ENCODE peak calls at places on chromosome 3, in seven cellular contexts. One of them, this sample, is unnamed.

GRCh38 chr3:98550833-98551232 is 19.1 kb downstream of the GPR15 start:
- DNase-seq in neuronal stem cell: no peak
- DNase-seq in mesendoderm: no peak
- DNase-seq in mesenchymal stem cell: no peak
- DNase-seq in trophoblast cell: no peak
- DNase-seq in H9: no peak
- DNase-seq in H1: no peak
- DNase-seq in this sample: no peak

GRCh38 chr3:47581422-47581821 is 2.8 kb upstream of the CSPG5 start:
- DNase-seq in neuronal stem cell: no peak
- DNase-seq in mesendoderm: no peak
- DNase-seq in mesenchymal stem cell: no peak
- DNase-seq in trophoblast cell: no peak
- DNase-seq in H9: no peak
- DNase-seq in H1: no peak
- DNase-seq in this sample: no peak

GRCh38 chr3:133644768-133645167 is 17.0 kb downstream of the TOPBP1 start:
- DNase-seq in neuronal stem cell: no peak
- DNase-seq in mesendoderm: no peak
- DNase-seq in mesenchymal stem cell: peak
- DNase-seq in trophoblast cell: peak
- DNase-seq in H9: no peak
- DNase-seq in H1: no peak
- DNase-seq in this sample: peak

GRCh38 chr3:45861043-45861846 is 19.3 kb upstream of the LZTFL1 start:
- DNase-seq in neuronal stem cell: no peak
- DNase-seq in mesendoderm: no peak
- DNase-seq in mesenchymal stem cell: no peak
- DNase-seq in trophoblast cell: no peak
- DNase-seq in H9: no peak
- DNase-seq in H1: no peak
- DNase-seq in this sample: no peak

GRCh38 chr3:194604837-194605236 is 28.4 kb downstream of the TMEM44 start:
- DNase-seq in neuronal stem cell: no peak
- DNase-seq in mesendoderm: no peak
- DNase-seq in mesenchymal stem cell: no peak
- DNase-seq in trophoblast cell: no peak
- DNase-seq in H9: no peak
- DNase-seq in H1: no peak
- DNase-seq in this sample: no peak

GRCh38 chr3:157650699-157651098 is 147.5 kb upstream of the VEPH1 start:
- DNase-seq in neuronal stem cell: no peak
- DNase-seq in mesendoderm: no peak
- DNase-seq in mesenchymal stem cell: no peak
- DNase-seq in trophoblast cell: no peak
- DNase-seq in H9: no peak
- DNase-seq in H1: no peak
- DNase-seq in this sample: no peak

GRCh38 chr3:198088421-198088955 is 128.5 kb downstream of the LMLN start:
- DNase-seq in neuronal stem cell: no peak
- DNase-seq in mesendoderm: no peak
- DNase-seq in mesenchymal stem cell: no peak
- DNase-seq in trophoblast cell: no peak
- DNase-seq in H9: no peak
- DNase-seq in H1: no peak
- DNase-seq in this sample: no peak

GRCh38 chr3:38577089-38578080 is 72.1 kb downstream of the SCN5A start:
- DNase-seq in neuronal stem cell: no peak
- DNase-seq in mesendoderm: no peak
- DNase-seq in mesenchymal stem cell: no peak
- DNase-seq in trophoblast cell: no peak
- DNase-seq in H9: peak
- DNase-seq in H1: peak
- DNase-seq in this sample: no peak

GRCh38 chr3:121998030-121998580 is 23.9 kb downstream of the ILDR1 start:
- DNase-seq in neuronal stem cell: no peak
- DNase-seq in mesendoderm: no peak
- DNase-seq in mesenchymal stem cell: peak
- DNase-seq in trophoblast cell: peak
- DNase-seq in H9: no peak
- DNase-seq in H1: no peak
- DNase-seq in this sample: peak

GRCh38 chr3:13235079-13235478 is 161.8 kb upstream of the IQSEC1 start:
- DNase-seq in neuronal stem cell: no peak
- DNase-seq in mesendoderm: no peak
- DNase-seq in mesenchymal stem cell: no peak
- DNase-seq in trophoblast cell: no peak
- DNase-seq in H9: no peak
- DNase-seq in H1: no peak
- DNase-seq in this sample: no peak

GRCh38 chr3:13234155-13234505 is 160.9 kb upstream of the IQSEC1 start:
- DNase-seq in neuronal stem cell: no peak
- DNase-seq in mesendoderm: no peak
- DNase-seq in mesenchymal stem cell: no peak
- DNase-seq in trophoblast cell: no peak
- DNase-seq in H9: no peak
- DNase-seq in H1: no peak
- DNase-seq in this sample: no peak

GRCh38 chr3:13236774-13237173 is 163.5 kb upstream of the IQSEC1 start:
- DNase-seq in neuronal stem cell: no peak
- DNase-seq in mesendoderm: no peak
- DNase-seq in mesenchymal stem cell: no peak
- DNase-seq in trophoblast cell: no peak
- DNase-seq in H9: no peak
- DNase-seq in H1: no peak
- DNase-seq in this sample: no peak

GRCh38 chr3:13234664-13235063 is 161.4 kb upstream of the IQSEC1 start:
- DNase-seq in neuronal stem cell: no peak
- DNase-seq in mesendoderm: no peak
- DNase-seq in mesenchymal stem cell: no peak
- DNase-seq in trophoblast cell: no peak
- DNase-seq in H9: no peak
- DNase-seq in H1: no peak
- DNase-seq in this sample: no peak

GRCh38 chr3:13235897-13236296 is 162.7 kb upstream of the IQSEC1 start:
- DNase-seq in neuronal stem cell: no peak
- DNase-seq in mesendoderm: no peak
- DNase-seq in mesenchymal stem cell: no peak
- DNase-seq in trophoblast cell: no peak
- DNase-seq in H9: no peak
- DNase-seq in H1: no peak
- DNase-seq in this sample: no peak
- H3K18ac ChIP-seq in neuronal stem cell: no peak
- H3K18ac ChIP-seq in mesendoderm: no peak
- H3K18ac ChIP-seq in mesenchymal stem cell: no peak
- H3K18ac ChIP-seq in trophoblast cell: no peak
- H3K18ac ChIP-seq in H9: no peak
- H3K18ac ChIP-seq in H1: no peak
- H3K18ac ChIP-seq in this sample: no peak

GRCh38 chr3:52519445-52520140 is 14.1 kb downstream of the NT5DC2 start:
- DNase-seq in neuronal stem cell: no peak
- DNase-seq in mesendoderm: no peak
- DNase-seq in mesenchymal stem cell: no peak
- DNase-seq in trophoblast cell: no peak
- DNase-seq in H9: no peak
- DNase-seq in H1: no peak
- DNase-seq in this sample: no peak

GRCh38 chr3:52520141-52520667 is 13.5 kb downstream of the NT5DC2 start:
- DNase-seq in neuronal stem cell: no peak
- DNase-seq in mesendoderm: no peak
- DNase-seq in mesenchymal stem cell: no peak
- DNase-seq in trophoblast cell: no peak
- DNase-seq in H9: no peak
- DNase-seq in H1: no peak
- DNase-seq in this sample: no peak

GRCh38 chr3:52516509-52517195 is 17.0 kb downstream of the NT5DC2 start:
- DNase-seq in neuronal stem cell: no peak
- DNase-seq in mesendoderm: no peak
- DNase-seq in mesenchymal stem cell: no peak
- DNase-seq in trophoblast cell: no peak
- DNase-seq in H9: no peak
- DNase-seq in H1: no peak
- DNase-seq in this sample: no peak

GRCh38 chr3:52518723-52519444 is 14.8 kb downstream of the NT5DC2 start:
- DNase-seq in neuronal stem cell: no peak
- DNase-seq in mesendoderm: peak
- DNase-seq in mesenchymal stem cell: peak
- DNase-seq in trophoblast cell: peak
- DNase-seq in H9: peak
- DNase-seq in H1: peak
- DNase-seq in this sample: no peak

GRCh38 chr3:52517796-52518722 is 15.6 kb downstream of the NT5DC2 start:
- DNase-seq in neuronal stem cell: no peak
- DNase-seq in mesendoderm: peak
- DNase-seq in mesenchymal stem cell: no peak
- DNase-seq in trophoblast cell: peak
- DNase-seq in H9: no peak
- DNase-seq in H1: no peak
- DNase-seq in this sample: no peak
- H3K18ac ChIP-seq in neuronal stem cell: peak
- H3K18ac ChIP-seq in mesendoderm: no peak
- H3K18ac ChIP-seq in mesenchymal stem cell: peak
- H3K18ac ChIP-seq in trophoblast cell: no peak
- H3K18ac ChIP-seq in H9: no peak
- H3K18ac ChIP-seq in H1: peak
- H3K18ac ChIP-seq in this sample: no peak

GRCh38 chr3:54857343-54857742 is 70.5 kb downstream of the LRTM1 start:
- DNase-seq in neuronal stem cell: no peak
- DNase-seq in mesendoderm: no peak
- DNase-seq in mesenchymal stem cell: no peak
- DNase-seq in trophoblast cell: no peak
- DNase-seq in H9: no peak
- DNase-seq in H1: no peak
- DNase-seq in this sample: no peak

GRCh38 chr3:54861248-54862067 is 66.4 kb downstream of the LRTM1 start:
- DNase-seq in neuronal stem cell: no peak
- DNase-seq in mesendoderm: no peak
- DNase-seq in mesenchymal stem cell: peak
- DNase-seq in trophoblast cell: peak
- DNase-seq in H9: no peak
- DNase-seq in H1: no peak
- DNase-seq in this sample: peak

GRCh38 chr3:54859204-54859603 is 68.7 kb downstream of the LRTM1 start:
- DNase-seq in neuronal stem cell: no peak
- DNase-seq in mesendoderm: no peak
- DNase-seq in mesenchymal stem cell: peak
- DNase-seq in trophoblast cell: peak
- DNase-seq in H9: no peak
- DNase-seq in H1: no peak
- DNase-seq in this sample: peak

GRCh38 chr3:54856271-54856670 is 71.6 kb downstream of the LRTM1 start:
- DNase-seq in neuronal stem cell: no peak
- DNase-seq in mesendoderm: no peak
- DNase-seq in mesenchymal stem cell: no peak
- DNase-seq in trophoblast cell: no peak
- DNase-seq in H9: no peak
- DNase-seq in H1: no peak
- DNase-seq in this sample: no peak

GRCh38 chr3:54858386-54858785 is 69.5 kb downstream of the LRTM1 start:
- DNase-seq in neuronal stem cell: no peak
- DNase-seq in mesendoderm: no peak
- DNase-seq in mesenchymal stem cell: no peak
- DNase-seq in trophoblast cell: peak
- DNase-seq in H9: no peak
- DNase-seq in H1: no peak
- DNase-seq in this sample: no peak
- H3K18ac ChIP-seq in neuronal stem cell: no peak
- H3K18ac ChIP-seq in mesendoderm: no peak
- H3K18ac ChIP-seq in mesenchymal stem cell: no peak
- H3K18ac ChIP-seq in trophoblast cell: no peak
- H3K18ac ChIP-seq in H9: no peak
- H3K18ac ChIP-seq in H1: no peak
- H3K18ac ChIP-seq in this sample: peak

GRCh38 chr3:159652452-159652851 is 336.2 kb upstream of the IL12A start:
- DNase-seq in neuronal stem cell: no peak
- DNase-seq in mesendoderm: no peak
- DNase-seq in mesenchymal stem cell: no peak
- DNase-seq in trophoblast cell: no peak
- DNase-seq in H9: no peak
- DNase-seq in H1: no peak
- DNase-seq in this sample: no peak
- H3K18ac ChIP-seq in neuronal stem cell: no peak
- H3K18ac ChIP-seq in mesendoderm: no peak
- H3K18ac ChIP-seq in mesenchymal stem cell: no peak
- H3K18ac ChIP-seq in trophoblast cell: no peak
- H3K18ac ChIP-seq in H9: no peak
- H3K18ac ChIP-seq in H1: no peak
- H3K18ac ChIP-seq in this sample: no peak

GRCh38 chr3:50090985-50091384 is 2.3 kb downstream of the RBM5 start:
- DNase-seq in neuronal stem cell: no peak
- DNase-seq in mesendoderm: no peak
- DNase-seq in mesenchymal stem cell: no peak
- DNase-seq in trophoblast cell: no peak
- DNase-seq in H9: no peak
- DNase-seq in H1: no peak
- DNase-seq in this sample: no peak
- H3K18ac ChIP-seq in neuronal stem cell: no peak
- H3K18ac ChIP-seq in mesendoderm: no peak
- H3K18ac ChIP-seq in mesenchymal stem cell: no peak
- H3K18ac ChIP-seq in trophoblast cell: no peak
- H3K18ac ChIP-seq in H9: no peak
- H3K18ac ChIP-seq in H1: no peak
- H3K18ac ChIP-seq in this sample: no peak

GRCh38 chr3:169879846-169880558 is 10.3 kb upstream of the LRRC31 start:
- DNase-seq in neuronal stem cell: no peak
- DNase-seq in mesendoderm: no peak
- DNase-seq in mesenchymal stem cell: no peak
- DNase-seq in trophoblast cell: no peak
- DNase-seq in H9: peak
- DNase-seq in H1: no peak
- DNase-seq in this sample: no peak

GRCh38 chr3:169880565-169881250 is 11.0 kb upstream of the LRRC31 start:
- DNase-seq in neuronal stem cell: no peak
- DNase-seq in mesendoderm: no peak
- DNase-seq in mesenchymal stem cell: no peak
- DNase-seq in trophoblast cell: no peak
- DNase-seq in H9: no peak
- DNase-seq in H1: no peak
- DNase-seq in this sample: no peak

GRCh38 chr3:169879013-169879412 is 9.3 kb upstream of the LRRC31 start:
- DNase-seq in neuronal stem cell: no peak
- DNase-seq in mesendoderm: no peak
- DNase-seq in mesenchymal stem cell: no peak
- DNase-seq in trophoblast cell: no peak
- DNase-seq in H9: no peak
- DNase-seq in H1: no peak
- DNase-seq in this sample: no peak
- H3K18ac ChIP-seq in neuronal stem cell: no peak
- H3K18ac ChIP-seq in mesendoderm: no peak
- H3K18ac ChIP-seq in mesenchymal stem cell: no peak
- H3K18ac ChIP-seq in trophoblast cell: no peak
- H3K18ac ChIP-seq in H9: no peak
- H3K18ac ChIP-seq in H1: no peak
- H3K18ac ChIP-seq in this sample: no peak

This sample was measured in IMR-90.